ENCODE peak calls at places on chromosomes 3 and 15, in four cellular contexts. One of them, this sample, is unnamed.

GRCh38 chr3:127452321-127452821 is 138.2 kb downstream of the TPRA1 start:
- DNase-seq in NCI-H1092 treated with DMSO at 0.1 percent for 48 hours: no peak
- DNase-seq in HCEC 1CT: no peak
- DNase-seq in stimulated activated CD8-positive, alpha-beta memory T cell treated with anti-CD3 and anti-CD28 coated beads, Interleukin-4, amount 100 ng/mL, for 4 hours: no peak
- DNase-seq in this sample: no peak

GRCh38 chr3:58388550-58389061 is 45.0 kb downstream of the PDHB start:
- DNase-seq in NCI-H1092 treated with DMSO at 0.1 percent for 48 hours: no peak
- DNase-seq in HCEC 1CT: peak; percentile 75
- DNase-seq in stimulated activated CD8-positive, alpha-beta memory T cell treated with anti-CD3 and anti-CD28 coated beads, Interleukin-4, amount 100 ng/mL, for 4 hours: no peak
- DNase-seq in this sample: peak; percentile 82

GRCh38 chr3:14170569-14171159 is 7.7 kb downstream of the XPC start:
- DNase-seq in stimulated activated CD8-positive, alpha-beta memory T cell treated with anti-CD3 and anti-CD28 coated beads, Interleukin-4, amount 100 ng/mL, for 4 hours: no peak
- DNase-seq in NCI-H1092 treated with DMSO at 0.1 percent for 48 hours: no peak
- DNase-seq in HCEC 1CT: peak; percentile 85
- DNase-seq in this sample: peak; percentile 84

GRCh38 chr15:51046799-51047449 is 47.8 kb downstream of the TNFAIP8L3 start:
- DNase-seq in stimulated activated CD8-positive, alpha-beta memory T cell treated with anti-CD3 and anti-CD28 coated beads, Interleukin-4, amount 100 ng/mL, for 4 hours: no peak
- DNase-seq in HCEC 1CT: no peak
- DNase-seq in NCI-H1092 treated with DMSO at 0.1 percent for 48 hours: no peak
- DNase-seq in this sample: peak; percentile 80

GRCh38 chr3:27166888-27167287 is 202.3 kb downstream of the NEK10 start:
- DNase-seq in NCI-H1092 treated with DMSO at 0.1 percent for 48 hours: no peak
- DNase-seq in HCEC 1CT: peak; percentile 93
- DNase-seq in stimulated activated CD8-positive, alpha-beta memory T cell treated with anti-CD3 and anti-CD28 coated beads, Interleukin-4, amount 100 ng/mL, for 4 hours: no peak
- DNase-seq in this sample: peak; percentile 91

GRCh38 chr15:66069751-66070150 is 183.8 kb downstream of the MEGF11 start:
- DNase-seq in stimulated activated CD8-positive, alpha-beta memory T cell treated with anti-CD3 and anti-CD28 coated beads, Interleukin-4, amount 100 ng/mL, for 4 hours: no peak
- DNase-seq in NCI-H1092 treated with DMSO at 0.1 percent for 48 hours: no peak
- DNase-seq in HCEC 1CT: no peak
- DNase-seq in this sample: no peak

GRCh38 chr15:42457445-42458442 is 33.2 kb downstream of the ZNF106 start:
- DNase-seq in HCEC 1CT: peak; percentile 88
- DNase-seq in NCI-H1092 treated with DMSO at 0.1 percent for 48 hours: no peak
- DNase-seq in stimulated activated CD8-positive, alpha-beta memory T cell treated with anti-CD3 and anti-CD28 coated beads, Interleukin-4, amount 100 ng/mL, for 4 hours: no peak
- DNase-seq in this sample: peak; percentile 93

GRCh38 chr15:70271422-70272088 is 173.8 kb upstream of the TLE3 start:
- DNase-seq in NCI-H1092 treated with DMSO at 0.1 percent for 48 hours: no peak
- DNase-seq in HCEC 1CT: peak; percentile 93
- DNase-seq in stimulated activated CD8-positive, alpha-beta memory T cell treated with anti-CD3 and anti-CD28 coated beads, Interleukin-4, amount 100 ng/mL, for 4 hours: no peak
- DNase-seq in this sample: peak; percentile 98

GRCh38 chr15:77455696-77456293 is 35.1 kb downstream of the HMG20A start:
- DNase-seq in NCI-H1092 treated with DMSO at 0.1 percent for 48 hours: no peak
- DNase-seq in HCEC 1CT: peak; percentile 83
- DNase-seq in stimulated activated CD8-positive, alpha-beta memory T cell treated with anti-CD3 and anti-CD28 coated beads, Interleukin-4, amount 100 ng/mL, for 4 hours: no peak
- DNase-seq in this sample: peak; percentile 84

GRCh38 chr3:197750863-197751737 is 1.4 kb downstream of the FYTTD1 start:
- DNase-seq in NCI-H1092 treated with DMSO at 0.1 percent for 48 hours: no peak
- DNase-seq in stimulated activated CD8-positive, alpha-beta memory T cell treated with anti-CD3 and anti-CD28 coated beads, Interleukin-4, amount 100 ng/mL, for 4 hours: no peak
- DNase-seq in HCEC 1CT: peak; percentile 37
- DNase-seq in this sample: peak; percentile 53

GRCh38 chr3:184665101-184665500 is 46.8 kb downstream of the MAGEF1 start:
- DNase-seq in NCI-H1092 treated with DMSO at 0.1 percent for 48 hours: no peak
- DNase-seq in stimulated activated CD8-positive, alpha-beta memory T cell treated with anti-CD3 and anti-CD28 coated beads, Interleukin-4, amount 100 ng/mL, for 4 hours: no peak
- DNase-seq in HCEC 1CT: no peak
- DNase-seq in this sample: no peak

GRCh38 chr3:22284559-22284958 is 533.5 kb upstream of the ZNF385D start:
- DNase-seq in NCI-H1092 treated with DMSO at 0.1 percent for 48 hours: no peak
- DNase-seq in stimulated activated CD8-positive, alpha-beta memory T cell treated with anti-CD3 and anti-CD28 coated beads, Interleukin-4, amount 100 ng/mL, for 4 hours: no peak
- DNase-seq in HCEC 1CT: no peak
- DNase-seq in this sample: peak; percentile 72

GRCh38 chr3:109191431-109191830 is 54.9 kb downstream of the C3orf85 start:
- DNase-seq in stimulated activated CD8-positive, alpha-beta memory T cell treated with anti-CD3 and anti-CD28 coated beads, Interleukin-4, amount 100 ng/mL, for 4 hours: no peak
- DNase-seq in HCEC 1CT: no peak
- DNase-seq in NCI-H1092 treated with DMSO at 0.1 percent for 48 hours: no peak
- DNase-seq in this sample: peak; percentile 47

GRCh38 chr15:51677453-51677852 is 3.9 kb upstream of the SCG3 start:
- DNase-seq in NCI-H1092 treated with DMSO at 0.1 percent for 48 hours: no peak
- DNase-seq in stimulated activated CD8-positive, alpha-beta memory T cell treated with anti-CD3 and anti-CD28 coated beads, Interleukin-4, amount 100 ng/mL, for 4 hours: no peak
- DNase-seq in HCEC 1CT: no peak
- DNase-seq in this sample: no peak

GRCh38 chr15:72916939-72917338 is 133.4 kb upstream of the ADPGK start:
- DNase-seq in NCI-H1092 treated with DMSO at 0.1 percent for 48 hours: no peak
- DNase-seq in HCEC 1CT: no peak
- DNase-seq in stimulated activated CD8-positive, alpha-beta memory T cell treated with anti-CD3 and anti-CD28 coated beads, Interleukin-4, amount 100 ng/mL, for 4 hours: no peak
- DNase-seq in this sample: no peak

GRCh38 chr3:50316657-50317242 is 5.8 kb downstream of the HYAL2 start:
- DNase-seq in stimulated activated CD8-positive, alpha-beta memory T cell treated with anti-CD3 and anti-CD28 coated beads, Interleukin-4, amount 100 ng/mL, for 4 hours: peak; percentile 63
- DNase-seq in HCEC 1CT: no peak
- DNase-seq in NCI-H1092 treated with DMSO at 0.1 percent for 48 hours: no peak
- DNase-seq in this sample: no peak

GRCh38 chr15:68678746-68679145 is 100.0 kb downstream of the CORO2B start:
- DNase-seq in stimulated activated CD8-positive, alpha-beta memory T cell treated with anti-CD3 and anti-CD28 coated beads, Interleukin-4, amount 100 ng/mL, for 4 hours: no peak
- DNase-seq in HCEC 1CT: no peak
- DNase-seq in NCI-H1092 treated with DMSO at 0.1 percent for 48 hours: no peak
- DNase-seq in this sample: no peak

GRCh38 chr3:99678023-99678422 is 39.6 kb downstream of the COL8A1 start:
- DNase-seq in NCI-H1092 treated with DMSO at 0.1 percent for 48 hours: no peak
- DNase-seq in stimulated activated CD8-positive, alpha-beta memory T cell treated with anti-CD3 and anti-CD28 coated beads, Interleukin-4, amount 100 ng/mL, for 4 hours: no peak
- DNase-seq in HCEC 1CT: peak; percentile 89
- DNase-seq in this sample: peak; percentile 97

GRCh38 chr15:46365612-46366011 is 730.8 kb downstream of the SQOR start:
- DNase-seq in NCI-H1092 treated with DMSO at 0.1 percent for 48 hours: no peak
- DNase-seq in HCEC 1CT: no peak
- DNase-seq in stimulated activated CD8-positive, alpha-beta memory T cell treated with anti-CD3 and anti-CD28 coated beads, Interleukin-4, amount 100 ng/mL, for 4 hours: no peak
- DNase-seq in this sample: peak; percentile 73

GRCh38 chr15:79170256-79170664 is 79.7 kb upstream of the RASGRF1 start:
- DNase-seq in NCI-H1092 treated with DMSO at 0.1 percent for 48 hours: no peak
- DNase-seq in HCEC 1CT: peak; percentile 47
- DNase-seq in stimulated activated CD8-positive, alpha-beta memory T cell treated with anti-CD3 and anti-CD28 coated beads, Interleukin-4, amount 100 ng/mL, for 4 hours: no peak
- DNase-seq in this sample: peak; percentile 29

GRCh38 chr15:66937588-66937987 is 127.8 kb upstream of the SMAD3 start:
- DNase-seq in HCEC 1CT: no peak
- DNase-seq in stimulated activated CD8-positive, alpha-beta memory T cell treated with anti-CD3 and anti-CD28 coated beads, Interleukin-4, amount 100 ng/mL, for 4 hours: no peak
- DNase-seq in NCI-H1092 treated with DMSO at 0.1 percent for 48 hours: no peak
- DNase-seq in this sample: no peak

GRCh38 chr15:45169608-45170480 is 17.9 kb downstream of the SHF start:
- DNase-seq in HCEC 1CT: no peak
- DNase-seq in NCI-H1092 treated with DMSO at 0.1 percent for 48 hours: peak; percentile 68
- DNase-seq in stimulated activated CD8-positive, alpha-beta memory T cell treated with anti-CD3 and anti-CD28 coated beads, Interleukin-4, amount 100 ng/mL, for 4 hours: no peak
- DNase-seq in this sample: no peak

GRCh38 chr3:79258479-79258878 is 509.3 kb downstream of the ROBO1 start:
- DNase-seq in NCI-H1092 treated with DMSO at 0.1 percent for 48 hours: no peak
- DNase-seq in stimulated activated CD8-positive, alpha-beta memory T cell treated with anti-CD3 and anti-CD28 coated beads, Interleukin-4, amount 100 ng/mL, for 4 hours: no peak
- DNase-seq in HCEC 1CT: peak; percentile 46
- DNase-seq in this sample: no peak

GRCh38 chr3:14146381-14147062 is 21.7 kb downstream of the TMEM43 start:
- DNase-seq in NCI-H1092 treated with DMSO at 0.1 percent for 48 hours: no peak
- DNase-seq in HCEC 1CT: no peak
- DNase-seq in stimulated activated CD8-positive, alpha-beta memory T cell treated with anti-CD3 and anti-CD28 coated beads, Interleukin-4, amount 100 ng/mL, for 4 hours: no peak
- DNase-seq in this sample: no peak

GRCh38 chr15:33026614-33027013 is 167.9 kb downstream of the FMN1 start:
- DNase-seq in NCI-H1092 treated with DMSO at 0.1 percent for 48 hours: peak; percentile 11
- DNase-seq in HCEC 1CT: no peak
- DNase-seq in stimulated activated CD8-positive, alpha-beta memory T cell treated with anti-CD3 and anti-CD28 coated beads, Interleukin-4, amount 100 ng/mL, for 4 hours: no peak
- DNase-seq in this sample: no peak

GRCh38 chr3:9248232-9249191 is 934 bp downstream of the SRGAP3 start:
- DNase-seq in stimulated activated CD8-positive, alpha-beta memory T cell treated with anti-CD3 and anti-CD28 coated beads, Interleukin-4, amount 100 ng/mL, for 4 hours: no peak
- DNase-seq in NCI-H1092 treated with DMSO at 0.1 percent for 48 hours: peak; percentile 0
- DNase-seq in HCEC 1CT: no peak
- DNase-seq in this sample: no peak

GRCh38 chr3:159417761-159418160 is 570.9 kb upstream of the IL12A start:
- DNase-seq in HCEC 1CT: peak; percentile 35
- DNase-seq in stimulated activated CD8-positive, alpha-beta memory T cell treated with anti-CD3 and anti-CD28 coated beads, Interleukin-4, amount 100 ng/mL, for 4 hours: no peak
- DNase-seq in NCI-H1092 treated with DMSO at 0.1 percent for 48 hours: no peak
- DNase-seq in this sample: peak; percentile 63

GRCh38 chr3:126467611-126467955 is 8.1 kb downstream of the ZXDC start:
- DNase-seq in HCEC 1CT: no peak
- DNase-seq in NCI-H1092 treated with DMSO at 0.1 percent for 48 hours: no peak
- DNase-seq in stimulated activated CD8-positive, alpha-beta memory T cell treated with anti-CD3 and anti-CD28 coated beads, Interleukin-4, amount 100 ng/mL, for 4 hours: no peak
- DNase-seq in this sample: no peak

GRCh38 chr15:33754242-33754641 is 214.1 kb upstream of the CHRM5 start:
- DNase-seq in stimulated activated CD8-positive, alpha-beta memory T cell treated with anti-CD3 and anti-CD28 coated beads, Interleukin-4, amount 100 ng/mL, for 4 hours: no peak
- DNase-seq in HCEC 1CT: no peak
- DNase-seq in NCI-H1092 treated with DMSO at 0.1 percent for 48 hours: no peak
- DNase-seq in this sample: no peak

This sample was measured in fibroblast of lung.